ENCODE peak calls at places on chromosomes 11 and 22, in six cellular contexts. F is foreskin fibroblast, E is cardiac fibroblast, Q is IMR-90, H is vagina, B is Peyer's patch. Z is an unnamed sample.

GRCh38 chr11:29321293-29322132 is 695.3 kb downstream of the KCNA4 start:
- DNase-seq in F (peak; percentile 73), E (peak; percentile 68), Q (peak; percentile 94), H (no peak), B (no peak), Z (no peak)

GRCh38 chr11:72706579-72706978 is 32.4 kb upstream of the PDE2A start:
- DNase-seq in F (no peak), E (no peak), Q (no peak), H (no peak), B (no peak), Z (no peak)

GRCh38 chr11:3139086-3139440 is 26.0 kb downstream of the OSBPL5 start:
- DNase-seq in F (no peak), E (no peak), Q (no peak), H (no peak), B (peak; percentile 44), Z (no peak)

GRCh38 chr11:99376463-99376862 is 355.7 kb downstream of the CNTN5 start:
- DNase-seq in F (no peak), E (no peak), Q (no peak), H (no peak), B (no peak), Z (no peak)

GRCh38 chr22:32475428-32476010 is 908 bp downstream of the FBXO7 start:
- DNase-seq in F (peak; percentile 21), E (peak; percentile 73), Q (no peak), H (no peak), B (peak; percentile 53), Z (peak; percentile 25)

GRCh38 chr11:119120639-119121007 is 757 bp upstream of the HINFP start:
- DNase-seq in F (peak; percentile 53), E (no peak), Q (peak; percentile 70), H (no peak), B (no peak), Z (no peak)

GRCh38 chr22:38196791-38197429 is 4.9 kb upstream of the MAFF start:
- DNase-seq in F (no peak), E (no peak), Q (no peak), H (no peak), B (no peak), Z (no peak)

GRCh38 chr11:74672956-74673895 is 58.0 kb downstream of the CHRDL2 start:
- DNase-seq in F (peak; percentile 94), E (peak; percentile 99), Q (peak; percentile 100), H (peak; percentile 96), B (peak; percentile 50), Z (no peak)

GRCh38 chr11:63629426-63629825 is 15.2 kb upstream of the PLAAT3 start:
- DNase-seq in F (no peak), E (no peak), Q (no peak), H (no peak), B (no peak), Z (no peak)

GRCh38 chr22:19150482-19151328 is 613 bp upstream of the GSC2 start:
- DNase-seq in F (no peak), E (no peak), Q (no peak), H (no peak), B (no peak), Z (no peak)

GRCh38 chr11:78209478-78209877 is 20.8 kb downstream of the USP35 start:
- DNase-seq in F (no peak), E (no peak), Q (no peak), H (no peak), B (peak; percentile 30), Z (no peak)

GRCh38 chr22:20111045-20111688 is 4.7 kb upstream of the RANBP1 start:
- DNase-seq in F (no peak), E (peak; percentile 42), Q (peak; percentile 5), H (no peak), B (no peak), Z (no peak)

GRCh38 chr11:94656968-94657367 is 89.8 kb downstream of the PIWIL4 start:
- DNase-seq in F (no peak), E (no peak), Q (no peak), H (peak; percentile 5), B (no peak), Z (no peak)

GRCh38 chr22:18975434-18976196 is 39.5 kb upstream of the PRODH start:
- DNase-seq in F (no peak), E (no peak), Q (no peak), H (no peak), B (no peak), Z (no peak)

GRCh38 chr11:95100191-95100648 is 10.6 kb downstream of the ENDOD1 start:
- DNase-seq in F (no peak), E (no peak), Q (no peak), H (no peak), B (no peak), Z (no peak)

DNA sequence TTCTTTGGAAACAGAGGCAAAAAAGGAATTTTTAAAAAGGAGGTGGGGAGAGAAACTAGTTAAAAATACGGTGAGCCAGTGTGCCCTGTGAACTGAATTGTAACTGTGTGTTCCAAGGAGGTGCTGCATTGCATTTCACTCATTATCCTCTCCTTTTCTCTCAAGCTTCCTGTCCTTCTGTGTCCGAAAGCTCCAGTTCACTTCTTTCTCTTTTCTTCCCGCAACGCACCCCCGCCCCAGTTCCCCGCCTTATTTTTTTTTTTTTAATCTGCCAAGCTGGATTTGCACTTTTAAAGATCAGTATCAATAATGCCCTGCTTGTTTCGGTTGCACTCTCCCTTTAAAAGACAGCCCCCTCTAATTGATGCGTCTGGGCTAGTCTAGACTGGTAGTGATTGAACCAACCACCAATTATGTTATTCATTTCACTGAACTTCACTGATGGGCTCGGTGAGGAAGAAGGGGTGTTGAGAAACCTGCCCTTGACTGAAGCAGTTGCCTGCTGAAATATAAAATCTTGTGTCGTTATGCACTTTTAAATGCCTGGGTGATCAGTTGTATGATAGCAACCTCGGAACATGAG is 18.5 kb downstream of the BLID start:
- DNase-seq in F (no peak), E (peak; percentile 62), Q (peak; percentile 47), H (no peak), B (no peak), Z (no peak)
- H3K4me3 ChIP-seq in F (peak overlapping the region; percentile 93), E (peak overlapping the region; percentile 61), Q (peak overlapping the region; percentile 91), H (peak overlapping the region; percentile 32), B (peak overlapping the region; percentile 45), Z (no peak overlapping the region)

DNA sequence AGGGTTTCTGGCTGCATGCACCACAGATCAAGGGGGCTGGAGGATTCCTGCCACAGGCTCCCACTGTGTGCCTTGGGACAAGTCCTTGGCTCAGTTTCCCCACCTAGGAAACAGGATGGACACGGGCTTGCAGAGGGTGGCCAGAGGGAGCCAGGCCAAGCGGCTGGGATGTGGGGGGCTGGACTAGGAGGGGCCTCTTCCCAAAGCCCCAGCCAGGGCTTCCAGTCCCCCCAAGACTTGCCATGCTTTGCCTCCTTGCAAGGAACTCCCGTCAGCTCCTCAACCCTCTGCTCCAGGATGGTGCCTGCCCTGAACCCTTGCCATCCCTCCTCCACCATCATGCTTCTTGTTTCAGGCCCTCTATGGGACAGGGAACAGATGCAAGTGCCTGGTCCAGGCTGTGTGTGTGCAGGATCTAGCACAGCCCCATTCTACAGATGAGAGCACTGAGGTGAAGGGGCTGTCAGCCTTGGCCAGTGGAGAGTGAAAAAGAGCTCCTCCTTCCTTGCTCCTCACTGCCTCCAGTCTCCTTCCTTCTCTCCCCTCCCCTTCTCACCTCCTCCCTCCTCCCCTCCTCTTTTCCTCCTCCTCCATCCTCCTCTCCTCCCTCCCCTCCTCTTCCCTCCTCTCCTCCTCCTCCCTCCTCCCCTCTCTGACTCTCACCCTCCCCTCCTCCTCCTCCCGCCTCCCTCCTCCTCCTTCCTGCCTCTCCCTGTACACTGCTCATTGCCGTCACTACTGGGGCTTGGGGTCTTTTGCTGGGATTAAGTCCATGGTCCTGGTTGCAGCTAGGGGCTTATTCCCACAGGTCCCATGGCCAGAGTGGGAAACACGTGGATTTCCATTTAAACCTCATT is 13.3 kb upstream of the FGF19 start:
- DNase-seq in F (no peak), E (no peak), Q (no peak), H (no peak), B (no peak), Z (no peak)
- H3K4me3 ChIP-seq in F (no peak overlapping the region), E (no peak overlapping the region), Q (no peak overlapping the region), H (no peak overlapping the region), B (no peak overlapping the region), Z (no peak overlapping the region)

DNA sequence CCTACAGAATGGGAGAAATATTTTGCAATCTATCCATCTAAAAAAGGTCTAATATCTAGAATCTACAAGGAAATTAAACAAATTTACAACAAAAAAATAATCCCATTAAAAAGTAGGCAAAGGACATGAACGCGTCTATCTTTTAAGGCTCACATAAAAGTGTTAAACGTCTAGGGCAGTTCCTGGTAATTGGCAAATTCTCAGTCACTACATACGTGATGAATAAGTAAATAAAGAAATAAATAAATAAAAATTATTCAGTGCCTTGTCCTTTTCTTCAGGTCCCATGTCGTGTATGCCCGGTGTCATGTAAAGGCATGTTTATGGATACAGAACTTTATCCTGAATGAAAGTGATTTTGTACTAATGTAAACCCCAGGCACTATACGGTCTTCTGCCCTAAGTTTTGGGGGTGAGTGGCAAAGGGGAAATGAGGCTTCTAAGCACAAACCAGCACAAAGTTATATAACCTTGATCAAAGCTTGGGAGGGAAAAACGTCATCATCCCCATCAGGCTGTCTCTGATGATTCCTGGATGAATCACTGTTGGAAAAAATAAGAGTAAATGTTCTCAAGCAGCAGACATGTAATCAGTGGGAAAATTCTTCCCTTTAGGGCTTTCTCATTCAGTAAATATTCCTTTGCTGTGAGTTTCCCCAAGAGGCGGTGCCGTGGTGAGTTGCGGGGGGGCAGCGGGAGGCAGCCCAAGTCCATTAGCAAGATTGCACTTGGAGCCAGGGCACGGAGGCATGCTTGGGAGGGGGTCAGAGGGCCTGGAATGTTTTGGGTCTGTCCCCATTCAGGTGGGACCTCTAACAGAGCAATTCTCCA is 30.4 kb upstream of the MICAL2 start:
- DNase-seq in F (peak; percentile 94), E (peak; percentile 99), Q (peak; percentile 99), H (no peak), B (no peak), Z (peak; percentile 73)
- H3K4me3 ChIP-seq in F (no peak overlapping the region), E (no peak overlapping the region), Q (no peak overlapping the region), H (no peak overlapping the region), B (no peak overlapping the region), Z (no peak overlapping the region)

GRCh38 chr11:44944181-44944852 is 6.4 kb downstream of the TP53I11 start:
- DNase-seq in F (no peak), E (no peak), Q (peak; percentile 10), H (no peak), B (no peak), Z (no peak)
- H3K4me3 ChIP-seq in F (no peak overlapping the region), E (no peak overlapping the region), Q (no peak overlapping the region), H (no peak overlapping the region), B (no peak overlapping the region), Z (no peak overlapping the region)

DNA sequence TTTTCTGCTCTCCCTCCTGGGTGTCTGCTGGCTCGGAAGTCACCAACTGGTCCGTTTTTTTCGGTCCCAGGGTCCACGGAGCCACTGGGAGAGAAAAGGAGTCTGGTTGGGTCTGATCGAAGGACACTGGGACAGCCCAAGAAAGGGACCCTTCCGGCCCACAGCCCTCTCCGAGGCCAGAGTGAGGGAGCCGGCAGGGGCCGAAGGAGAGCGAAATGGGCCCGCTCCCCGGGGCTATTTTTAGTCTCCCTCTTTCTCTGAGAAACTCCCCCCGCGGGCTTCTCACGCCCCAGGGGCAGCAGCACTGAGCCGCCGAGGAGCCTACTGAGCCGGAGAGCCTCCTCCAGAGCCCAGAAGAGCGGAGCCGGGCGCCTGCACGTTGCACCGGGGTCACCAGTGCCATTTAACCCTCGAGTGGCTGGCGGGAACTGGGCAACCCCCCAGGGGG is 1.9 kb downstream of the ESAM start:
- DNase-seq in F (no peak), E (no peak), Q (no peak), H (no peak), B (no peak), Z (peak; percentile 87)
- H3K4me3 ChIP-seq in F (no peak overlapping the region), E (no peak overlapping the region), Q (no peak overlapping the region), H (peak overlapping the region; percentile 50), B (peak overlapping the region; percentile 62), Z (no peak overlapping the region)

DNA sequence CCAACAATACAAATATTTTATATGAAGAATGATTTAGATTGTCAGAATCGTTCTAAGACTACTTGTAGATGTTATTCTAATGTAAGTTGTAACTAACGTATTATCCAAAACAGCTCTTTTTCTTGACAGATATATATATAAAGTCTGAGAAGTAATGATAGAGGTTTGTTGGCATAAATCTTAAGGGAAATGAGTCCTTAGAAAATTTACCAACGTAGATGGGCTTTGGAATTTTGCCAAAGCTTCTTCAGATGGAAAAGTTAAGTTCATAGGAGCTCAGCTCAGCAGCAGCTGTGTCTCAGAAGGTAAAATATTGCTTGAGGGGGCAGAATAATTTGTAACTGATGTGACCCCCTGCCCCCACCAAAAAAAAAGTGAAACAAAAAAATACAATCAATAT is 66.7 kb downstream of the BID start:
- DNase-seq in F (no peak), E (peak; percentile 44), Q (no peak), H (no peak), B (no peak), Z (no peak)
- H3K4me3 ChIP-seq in F (peak overlapping the region; percentile 47), E (peak overlapping the region; percentile 48), Q (peak overlapping the region; percentile 34), H (peak overlapping the region; percentile 10), B (peak overlapping the region; percentile 30), Z (no peak overlapping the region)

Z was measured in lower leg skin.